ENCODE peak calls at places on chromosome 22, in eight cellular contexts. W is lower leg skin, D is neural progenitor cell, F is AG10803, P is colonic mucosa, H is mucosa of descending colon, Z is cardiac fibroblast, N is right cardiac atrium. E is an unnamed sample.

GRCh38 chr22:21952586-21953571 is at the start of gene PPM1F:
- DNase-seq in W (peak), D (peak), F (peak), P (peak), H (peak), Z (peak), N (peak), E (peak)

GRCh38 chr22:49780281-49780991 is 47.2 kb downstream of the BRD1 start:
- DNase-seq in W (no peak), D (no peak), F (no peak), P (no peak), H (no peak), Z (no peak), N (no peak), E (no peak)

GRCh38 chr22:28600546-28601143 is 79.0 kb downstream of the TTC28 start:
- DNase-seq in W (no peak), D (peak), F (peak), P (peak), H (no peak), Z (peak), N (no peak), E (peak)

GRCh38 chr22:19663286-19663815 is 51.0 kb upstream of the SEPTIN5 start:
- DNase-seq in W (no peak), D (no peak), F (peak), P (peak), H (peak), Z (peak), N (peak), E (peak)

GRCh38 chr22:17738386-17739128 is 35.7 kb downstream of the BID start:
- DNase-seq in W (no peak), D (no peak), F (no peak), P (no peak), H (peak), Z (no peak), N (no peak), E (no peak)

GRCh38 chr22:22111267-22111751 is 128.7 kb upstream of the TOP3B start:
- DNase-seq in W (no peak), D (no peak), F (peak), P (no peak), H (no peak), Z (peak), N (no peak), E (peak)

GRCh38 chr22:38569972-38570840 is at the start of gene DMC1:
- DNase-seq in W (peak), D (peak), F (peak), P (peak), H (peak), Z (peak), N (peak), E (peak)

GRCh38 chr22:24760708-24761306 is 13.7 kb downstream of the PIWIL3 start:
- DNase-seq in W (no peak), D (no peak), F (no peak), P (no peak), H (no peak), Z (peak), N (no peak), E (no peak)

GRCh38 chr22:30880181-30880601 is 88.4 kb downstream of the MORC2 start:
- DNase-seq in W (no peak), D (no peak), F (no peak), P (no peak), H (no peak), Z (no peak), N (no peak), E (no peak)

GRCh38 chr22:23404689-23405365 is 175.3 kb downstream of the IGLL1 start:
- DNase-seq in W (no peak), D (peak), F (peak), P (no peak), H (peak), Z (peak), N (no peak), E (peak)

GRCh38 chr22:48259991-48260670 is 1497.7 kb downstream of the TBC1D22A start:
- DNase-seq in W (no peak), D (no peak), F (no peak), P (no peak), H (no peak), Z (no peak), N (no peak), E (no peak)

GRCh38 chr22:46107089-46107664 is 43.1 kb upstream of the PPARA start:
- DNase-seq in W (no peak), D (no peak), F (no peak), P (no peak), H (peak), Z (no peak), N (no peak), E (no peak)

GRCh38 chr22:22871536-22872278 is 15.9 kb upstream of the IGLL5 start:
- DNase-seq in W (no peak), D (no peak), F (no peak), P (no peak), H (no peak), Z (no peak), N (no peak), E (no peak)

GRCh38 chr22:29313126-29314071 is 2.1 kb downstream of the RASL10A start:
- DNase-seq in W (no peak), D (peak), F (peak), P (peak), H (peak), Z (peak), N (peak), E (peak)

GRCh38 chr22:24855794-24856193 is 49.8 kb downstream of the SGSM1 start:
- DNase-seq in W (no peak), D (no peak), F (no peak), P (no peak), H (no peak), Z (no peak), N (no peak), E (no peak)

GRCh38 chr22:24947881-24948280 is 1.4 kb upstream of the LHFPL7 start:
- DNase-seq in W (no peak), D (no peak), F (no peak), P (no peak), H (no peak), Z (no peak), N (no peak), E (no peak)

GRCh38 chr22:46991666-46992065 is 229.2 kb downstream of the TBC1D22A start:
- DNase-seq in W (no peak), D (no peak), F (no peak), P (no peak), H (no peak), Z (no peak), N (no peak), E (no peak)

GRCh38 chr22:22687638-22688500 is 43.5 kb downstream of the GGTLC2 start:
- DNase-seq in W (peak), D (peak), F (peak), P (peak), H (no peak), Z (peak), N (peak), E (peak)

GRCh38 chr22:42615092-42615859 is 593 bp upstream of the POLDIP3 start:
- DNase-seq in W (peak), D (peak), F (peak), P (peak), H (peak), Z (peak), N (peak), E (peak)

GRCh38 chr22:25451480-25452114 is 112.9 kb upstream of the GRK3 start:
- DNase-seq in W (no peak), D (no peak), F (no peak), P (no peak), H (no peak), Z (peak), N (no peak), E (no peak)

GRCh38 chr22:49543876-49544275 is 283.8 kb downstream of the BRD1 start:
- DNase-seq in W (no peak), D (no peak), F (no peak), P (no peak), H (no peak), Z (no peak), N (no peak), E (no peak)

GRCh38 chr22:19377565-19378361 is 53.8 kb downstream of the HIRA start:
- DNase-seq in W (no peak), D (no peak), F (no peak), P (no peak), H (no peak), Z (no peak), N (no peak), E (no peak)

GRCh38 chr22:35638408-35638807 is 9.8 kb upstream of the APOL6 start:
- DNase-seq in W (peak), D (peak), F (peak), P (peak), H (peak), Z (peak), N (peak), E (peak)

GRCh38 chr22:49321477-49322055 is 506.1 kb downstream of the BRD1 start:
- DNase-seq in W (peak), D (no peak), F (no peak), P (no peak), H (no peak), Z (no peak), N (no peak), E (no peak)

GRCh38 chr22:39292561-39293074 is 26.8 kb downstream of the RPL3 start:
- DNase-seq in W (peak), D (peak), F (peak), P (peak), H (peak), Z (peak), N (peak), E (peak)

GRCh38 chr22:17980013-17980510 is 44.3 kb downstream of the MICAL3 start:
- DNase-seq in W (no peak), D (no peak), F (no peak), P (no peak), H (no peak), Z (no peak), N (no peak), E (no peak)

GRCh38 chr22:38564669-38565068 is 5.3 kb downstream of the DMC1 start:
- DNase-seq in W (no peak), D (no peak), F (peak), P (no peak), H (no peak), Z (peak), N (no peak), E (no peak)

GRCh38 chr22:24105018-24105360 is 76.3 kb upstream of the SUSD2 start:
- DNase-seq in W (no peak), D (no peak), F (peak), P (no peak), H (no peak), Z (peak), N (peak), E (no peak)

GRCh38 chr22:49768961-49769690 is 58.5 kb downstream of the BRD1 start:
- DNase-seq in W (no peak), D (no peak), F (peak), P (no peak), H (peak), Z (peak), N (no peak), E (no peak)

DNA sequence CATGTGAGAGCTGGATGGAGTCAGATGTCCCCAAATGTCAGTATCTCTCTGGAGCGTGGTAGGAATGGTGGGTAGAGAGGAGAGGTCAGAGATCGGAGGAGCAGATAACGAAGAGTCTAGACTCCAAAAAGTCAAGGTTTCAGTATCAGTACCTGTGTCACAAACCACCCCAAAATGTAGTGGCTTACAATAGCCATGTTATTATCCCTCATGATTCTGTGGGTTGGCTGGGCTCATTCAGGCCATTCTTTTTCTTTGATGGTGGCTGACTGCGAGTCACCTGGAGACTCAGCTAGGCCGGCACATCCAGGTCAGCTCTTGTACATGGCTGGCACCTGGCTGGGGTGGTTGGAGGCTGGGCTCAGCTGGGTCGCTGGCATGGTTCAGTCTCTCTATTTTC is 7.3 kb upstream of the SSTR3 start:
- DNase-seq in W (no peak), D (no peak), F (no peak), P (no peak), H (no peak), Z (no peak), N (no peak), E (no peak)
- H3K4me3 ChIP-seq in W (no peak), D (no peak), F (no peak), P (no peak), H (no peak), Z (no peak), N (no peak), E (no peak)

GRCh38 chr22:44685384-44686056 is 16.5 kb upstream of the PRR5 start:
- DNase-seq in W (peak), D (peak), F (peak), P (peak), H (peak), Z (peak), N (peak), E (no peak)
- H3K4me3 ChIP-seq in W (no peak), D (no peak), F (no peak), P (no peak), H (no peak), Z (no peak), N (no peak), E (no peak)

GRCh38 chr22:31952094-31952401 is 7.7 kb downstream of the YWHAH start:
- DNase-seq in W (no peak), D (no peak), F (peak), P (no peak), H (no peak), Z (no peak), N (no peak), E (peak)

GRCh38 chr22:31951201-31952093 is 7.1 kb downstream of the YWHAH start:
- DNase-seq in W (no peak), D (no peak), F (no peak), P (no peak), H (no peak), Z (no peak), N (no peak), E (no peak)

GRCh38 chr22:31953251-31953650 is 8.9 kb downstream of the YWHAH start:
- DNase-seq in W (no peak), D (no peak), F (no peak), P (no peak), H (no peak), Z (no peak), N (no peak), E (no peak)

GRCh38 chr22:31950226-31950625 is 5.9 kb downstream of the YWHAH start:
- DNase-seq in W (no peak), D (no peak), F (peak), P (no peak), H (no peak), Z (no peak), N (no peak), E (no peak)

GRCh38 chr22:31952459-31952858 is 8.1 kb downstream of the YWHAH start:
- DNase-seq in W (peak), D (no peak), F (peak), P (no peak), H (no peak), Z (peak), N (no peak), E (peak)
- H3K4me3 ChIP-seq in W (no peak), D (no peak), F (no peak), P (no peak), H (no peak), Z (no peak), N (no peak), E (no peak)

DNA sequence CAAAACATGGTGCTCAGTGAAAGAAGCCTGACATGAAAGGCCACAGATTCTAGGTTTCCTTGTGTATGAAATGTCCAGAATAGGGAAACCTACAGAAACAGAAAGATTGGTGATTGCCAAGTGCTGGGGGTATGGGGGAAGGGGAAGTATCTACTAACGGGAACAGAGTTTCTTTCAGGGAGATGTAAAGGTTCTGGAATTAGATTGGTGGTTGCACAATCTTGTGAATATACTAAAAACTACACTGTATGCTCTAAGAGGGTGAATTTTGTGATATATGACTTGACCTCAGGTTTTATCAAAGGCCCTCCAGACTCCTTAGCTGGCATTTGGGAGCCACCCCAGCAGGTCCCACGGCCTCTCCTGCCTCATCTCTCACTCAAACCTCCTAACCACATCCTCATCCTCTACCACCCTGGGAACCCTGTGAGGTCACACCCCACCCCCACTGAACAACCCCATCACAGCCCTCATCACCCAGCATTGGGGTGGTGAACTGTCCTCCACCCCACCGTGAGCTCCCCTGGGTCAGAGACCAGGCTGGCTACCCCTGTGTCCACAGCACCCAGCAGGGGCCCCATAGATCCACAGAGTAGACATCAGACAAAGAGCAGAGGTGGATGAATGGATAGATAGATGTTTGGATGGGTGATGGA is 69.1 kb upstream of the PRR5 start:
- DNase-seq in W (no peak), D (no peak), F (no peak), P (no peak), H (no peak), Z (no peak), N (no peak), E (no peak)
- H3K4me3 ChIP-seq in W (no peak), D (no peak), F (no peak), P (no peak), H (no peak), Z (no peak), N (no peak), E (no peak)

GRCh38 chr22:26937213-26937612 is 279.8 kb downstream of the MIAT start:
- DNase-seq in W (no peak), D (no peak), F (no peak), P (no peak), H (no peak), Z (no peak), N (no peak), E (no peak)
- H3K4me3 ChIP-seq in W (no peak), D (no peak), F (no peak), P (no peak), H (no peak), Z (no peak), N (no peak), E (no peak)

GRCh38 chr22:41022470-41023298 is 69.7 kb upstream of the EP300 start:
- DNase-seq in W (peak), D (peak), F (peak), P (peak), H (peak), Z (peak), N (peak), E (peak)

GRCh38 chr22:41021039-41021654 is 70.0 kb downstream of the RBX1 start:
- DNase-seq in W (peak), D (peak), F (no peak), P (peak), H (peak), Z (no peak), N (peak), E (no peak)

GRCh38 chr22:41021655-41022454 is 70.5 kb upstream of the EP300 start:
- DNase-seq in W (peak), D (peak), F (peak), P (peak), H (peak), Z (peak), N (peak), E (peak)

GRCh38 chr22:41028841-41029240 is 63.6 kb upstream of the EP300 start:
- DNase-seq in W (no peak), D (no peak), F (peak), P (no peak), H (no peak), Z (peak), N (no peak), E (peak)

DNA sequence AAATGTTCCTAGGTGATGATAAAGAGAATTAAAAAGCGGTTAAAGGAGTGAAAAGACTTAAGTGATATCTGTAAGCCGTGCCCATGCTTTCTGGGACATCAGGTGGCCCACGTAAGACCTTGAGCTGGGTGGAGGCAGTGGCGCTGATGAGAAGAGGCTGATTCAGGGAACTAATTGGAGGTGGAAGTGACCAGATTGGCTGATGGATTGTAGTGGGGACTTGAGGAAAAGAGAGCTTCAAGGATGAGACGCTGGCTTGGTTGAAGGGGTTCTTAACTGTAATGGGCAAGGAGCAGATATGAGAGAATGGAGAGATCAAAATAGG is 69.1 kb upstream of the EP300 start:
- DNase-seq in W (no peak), D (peak), F (no peak), P (no peak), H (no peak), Z (no peak), N (no peak), E (no peak)
- H3K4me3 ChIP-seq in W (no peak), D (peak), F (no peak), P (no peak), H (no peak), Z (no peak), N (no peak), E (no peak)